ENCODE peak calls at places on chromosomes 1 and 21, in four cellular contexts. I is heart left ventricle, R is MM.1S, O is lower lobe of right lung. A is an unnamed sample.

GRCh38 chr1:176058686-176059085 is 148.4 kb downstream of the COP1 start:
- DNase-seq in I (no peak), R (no peak), O (no peak), A (no peak)

GRCh38 chr1:223496883-223497282 is 103.7 kb downstream of the CCDC185 start:
- DNase-seq in I (no peak), R (no peak), O (no peak), A (no peak)

GRCh38 chr21:16678479-16678878 is 834.4 kb upstream of the CXADR start:
- DNase-seq in I (no peak), R (no peak), O (no peak), A (no peak)

GRCh38 chr1:180152588-180152987 is 2.1 kb upstream of the QSOX1 start:
- DNase-seq in I (no peak), R (no peak), O (no peak), A (peak; percentile 25)

GRCh38 chr1:181134543-181135461 is 46.3 kb downstream of the IER5 start:
- DNase-seq in I (no peak), R (peak; percentile 91), O (peak; percentile 81), A (no peak)

GRCh38 chr1:235783148-235783776 is 83.4 kb downstream of the LYST start:
- DNase-seq in I (no peak), R (peak; percentile 49), O (no peak), A (no peak)

GRCh38 chr1:211675230-211676105 is at the start of gene NEK2:
- DNase-seq in I (peak; percentile 87), R (peak; percentile 97), O (peak; percentile 94), A (peak; percentile 94)

GRCh38 chr1:232532901-232533300 is 97.0 kb downstream of the SIPA1L2 start:
- DNase-seq in I (no peak), R (no peak), O (no peak), A (no peak)

GRCh38 chr1:62250126-62250726 is 55.6 kb downstream of the L1TD1 start:
- DNase-seq in I (no peak), R (no peak), O (no peak), A (no peak)

GRCh38 chr21:32807717-32808380 is 36.3 kb upstream of the PAXBP1 start:
- DNase-seq in I (no peak), R (no peak), O (no peak), A (no peak)

DNA sequence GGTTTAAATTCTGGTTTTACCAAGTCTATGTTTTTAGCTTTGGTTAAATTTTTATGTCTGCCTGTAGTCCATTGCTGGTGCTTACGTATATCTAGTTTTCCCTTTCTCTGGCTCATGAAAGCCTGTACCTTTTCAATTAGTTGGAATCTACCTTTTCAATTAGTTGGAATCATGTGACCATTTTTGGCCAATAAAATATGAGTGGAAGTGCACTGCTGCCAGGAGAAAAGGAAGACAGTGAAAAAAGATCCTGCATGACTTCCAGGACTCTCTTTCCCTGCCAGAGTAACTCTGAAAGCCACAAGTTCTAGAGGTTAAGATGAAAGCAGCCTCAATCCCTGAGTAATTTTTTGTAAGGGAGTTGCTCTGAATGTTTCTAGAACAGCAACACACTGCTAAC is 2.2 kb upstream of the GRIK1 start:
- DNase-seq in I (no peak), R (no peak), O (no peak), A (no peak)
- H3K27me3 ChIP-seq in I (peaks cover 30% of the 10 kb centered on the region), R (no peaks in the 10 kb centered on the region), O (peaks cover 49% of the 10 kb centered on the region), A (no peaks in the 10 kb centered on the region)

GRCh38 chr1:173894189-173894588 is 22.9 kb downstream of the SERPINC1 start:
- DNase-seq in I (no peak), R (no peak), O (no peak), A (no peak)
- TF ChIP-seq CTCF in I (no peak), R (no peak), O (no peak), A (no peak)

GRCh38 chr1:151816964-151817730 is 11.9 kb upstream of the LINGO4 start:
- DNase-seq in I (no peak), R (no peak), O (no peak), A (no peak)

GRCh38 chr1:151819227-151819835 is 12.3 kb downstream of the RORC start:
- DNase-seq in I (no peak), R (no peak), O (no peak), A (peak; percentile 77)

GRCh38 chr1:151820940-151821339 is 10.7 kb downstream of the RORC start:
- DNase-seq in I (no peak), R (peak; percentile 52), O (no peak), A (peak; percentile 83)

GRCh38 chr1:151822404-151822803 is 9.2 kb downstream of the RORC start:
- DNase-seq in I (no peak), R (no peak), O (no peak), A (no peak)

DNA sequence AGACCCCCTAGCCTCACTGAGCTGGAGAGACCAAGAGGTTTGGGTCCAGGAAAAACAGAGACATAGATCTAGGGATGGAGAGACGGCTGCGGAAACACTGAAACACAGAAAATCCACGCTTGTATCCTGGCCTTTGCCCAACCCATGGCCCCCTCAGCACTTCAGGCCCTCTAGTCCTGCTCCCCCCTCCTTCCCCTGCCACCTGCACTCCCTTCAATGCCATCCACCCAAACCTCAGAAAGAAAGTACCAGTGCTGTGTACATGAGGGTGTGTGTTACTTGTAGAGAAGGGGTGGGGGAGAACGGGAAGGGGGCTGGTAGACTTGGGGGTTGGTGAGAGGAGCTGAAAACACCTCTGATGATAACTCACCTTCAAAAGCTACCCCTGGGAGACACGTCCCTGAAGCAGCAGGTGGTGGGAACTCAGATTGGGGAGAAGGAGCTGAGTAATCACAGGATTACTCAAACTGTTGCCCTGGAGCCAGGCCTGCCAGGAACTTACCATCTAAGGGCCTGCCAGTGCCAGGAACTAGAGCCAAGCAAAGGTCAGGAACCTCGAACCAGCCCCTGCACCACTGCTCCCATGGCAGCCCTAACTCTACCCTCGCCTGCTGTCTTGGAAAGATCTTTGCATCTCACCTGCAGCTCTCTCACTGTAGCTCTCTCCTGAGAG is 11.5 kb downstream of the RORC start:
- DNase-seq in I (no peak), R (no peak), O (no peak), A (peak; percentile 69)
- H3K27me3 ChIP-seq in I (no peaks in the 10 kb centered on the region), R (no peaks in the 10 kb centered on the region), O (no peaks in the 10 kb centered on the region), A (no peaks in the 10 kb centered on the region)

GRCh38 chr1:87472716-87473115 is 144.0 kb downstream of the LMO4 start:
- DNase-seq in I (no peak), R (no peak), O (no peak), A (no peak)

GRCh38 chr1:87474098-87474497 is 145.4 kb downstream of the LMO4 start:
- DNase-seq in I (no peak), R (no peak), O (no peak), A (no peak)

GRCh38 chr1:87473203-87473661 is 144.6 kb downstream of the LMO4 start:
- DNase-seq in I (no peak), R (no peak), O (no peak), A (no peak)

GRCh38 chr1:87478231-87478630 is 149.6 kb downstream of the LMO4 start:
- DNase-seq in I (peak; percentile 22), R (no peak), O (no peak), A (no peak)
- TF ChIP-seq CTCF in I (no peak), R (no peak), O (no peak), A (no peak)

GRCh38 chr1:6143392-6143791 is 36.7 kb downstream of the CHD5 start:
- DNase-seq in I (no peak), R (no peak), O (no peak), A (no peak)
- H3K27me3 ChIP-seq in I (peaks cover 21% of the 10 kb centered on the region), R (peaks cover 90% of the 10 kb centered on the region), O (peaks cover 20% of the 10 kb centered on the region), A (no peaks in the 10 kb centered on the region)